ENCODE peak calls at places on chromosomes 11 and 22, in six cellular contexts. Z is OCI-LY7, J is mesendoderm, H is HCT116, M is mammary epithelial cell, K is IMR-90. L is an unnamed sample. For H3K36me3, the result is how much of the 10 kb centered on the place peaks cover.

GRCh38 chr11:5282652-5283051 is 12.9 kb upstream of the HBE1 start:
- DNase-seq in Z (no peak), J (no peak), H (no peak), M (no peak), K (no peak), L (no peak)

GRCh38 chr11:8239056-8239455 is 24.6 kb downstream of the LMO1 start:
- DNase-seq in Z (no peak), J (no peak), H (no peak), M (no peak), K (no peak), L (no peak)

GRCh38 chr11:40732107-40732506 is 727.3 kb downstream of the LRRC4C start:
- DNase-seq in Z (no peak), J (no peak), H (no peak), M (no peak), K (no peak), L (no peak)

GRCh38 chr11:75325713-75326438 is 25.6 kb downstream of the ARRB1 start:
- DNase-seq in Z (no peak), J (peak), H (peak), M (peak), K (peak), L (peak)

GRCh38 chr11:126403039-126403438 is 47.6 kb downstream of the ST3GAL4 start:
- DNase-seq in Z (no peak), J (peak), H (no peak), M (peak), K (no peak), L (no peak)

GRCh38 chr11:119990306-119991021 is 147.4 kb downstream of the TRIM29 start:
- DNase-seq in Z (no peak), J (no peak), H (no peak), M (no peak), K (no peak), L (peak)

GRCh38 chr11:46277313-46277622 is 194 bp upstream of the CREB3L1 start:
- DNase-seq in Z (no peak), J (no peak), H (no peak), M (no peak), K (peak), L (peak)

GRCh38 chr11:69899957-69900821 is 81.0 kb upstream of the FGF3 start:
- DNase-seq in Z (no peak), J (no peak), H (no peak), M (no peak), K (no peak), L (no peak)

GRCh38 chr11:12182650-12183511 is 72.5 kb downstream of the MICAL2 start:
- DNase-seq in Z (no peak), J (peak), H (peak), M (peak), K (peak), L (peak)

GRCh38 chr11:65380460-65381126 is 1.9 kb downstream of the SLC25A45 start:
- DNase-seq in Z (no peak), J (no peak), H (no peak), M (no peak), K (no peak), L (no peak)

GRCh38 chr11:35943761-35944502 is at the start of gene LDLRAD3:
- DNase-seq in Z (no peak), J (peak), H (peak), M (peak), K (peak), L (peak)

GRCh38 chr11:8813658-8814057 is 97.3 kb upstream of the AKIP1 start:
- DNase-seq in Z (peak), J (peak), H (peak), M (peak), K (peak), L (peak)

GRCh38 chr11:130874396-130874795 is 41.9 kb downstream of the SNX19 start:
- DNase-seq in Z (no peak), J (peak), H (no peak), M (peak), K (peak), L (peak)

GRCh38 chr11:30333405-30333804 is 10.5 kb downstream of the ARL14EP start:
- DNase-seq in Z (peak), J (peak), H (no peak), M (peak), K (no peak), L (peak)

GRCh38 chr11:71931245-71931602 is 2.4 kb downstream of the RNF121 start:
- DNase-seq in Z (no peak), J (no peak), H (no peak), M (no peak), K (peak), L (peak)

GRCh38 chr11:93034031-93034430 is 64.6 kb downstream of the MTNR1B start:
- DNase-seq in Z (no peak), J (no peak), H (no peak), M (no peak), K (peak), L (no peak)

GRCh38 chr11:65026810-65027209 is 429 bp upstream of the SNX15 start:
- DNase-seq in Z (no peak), J (no peak), H (no peak), M (no peak), K (peak), L (peak)

GRCh38 chr22:37400719-37401118 is 26.6 kb downstream of the ELFN2 start:
- DNase-seq in Z (no peak), J (no peak), H (no peak), M (no peak), K (no peak), L (no peak)

GRCh38 chr11:95805869-95806268 is 15.6 kb downstream of the CEP57 start:
- DNase-seq in Z (no peak), J (no peak), H (no peak), M (no peak), K (no peak), L (no peak)

GRCh38 chr22:19958083-19959042 is 16.7 kb upstream of the TXNRD2 start:
- DNase-seq in Z (no peak), J (peak), H (no peak), M (no peak), K (peak), L (peak)

GRCh38 chr22:19959043-19959586 is 17.5 kb upstream of the TXNRD2 start:
- DNase-seq in Z (no peak), J (peak), H (peak), M (no peak), K (peak), L (peak)

GRCh38 chr22:19961201-19961580 is 19.6 kb upstream of the TXNRD2 start:
- DNase-seq in Z (no peak), J (no peak), H (no peak), M (no peak), K (no peak), L (no peak)

GRCh38 chr22:19960491-19961200 is 19.0 kb upstream of the TXNRD2 start:
- DNase-seq in Z (no peak), J (no peak), H (no peak), M (no peak), K (no peak), L (no peak)

GRCh38 chr22:19959587-19960490 is 18.2 kb upstream of the TXNRD2 start:
- DNase-seq in Z (no peak), J (no peak), H (no peak), M (no peak), K (no peak), L (no peak)
- H3K4me2 ChIP-seq in Z (no peak), J (peak), H (peak), M (peak), K (peak), L (no peak)

DNA sequence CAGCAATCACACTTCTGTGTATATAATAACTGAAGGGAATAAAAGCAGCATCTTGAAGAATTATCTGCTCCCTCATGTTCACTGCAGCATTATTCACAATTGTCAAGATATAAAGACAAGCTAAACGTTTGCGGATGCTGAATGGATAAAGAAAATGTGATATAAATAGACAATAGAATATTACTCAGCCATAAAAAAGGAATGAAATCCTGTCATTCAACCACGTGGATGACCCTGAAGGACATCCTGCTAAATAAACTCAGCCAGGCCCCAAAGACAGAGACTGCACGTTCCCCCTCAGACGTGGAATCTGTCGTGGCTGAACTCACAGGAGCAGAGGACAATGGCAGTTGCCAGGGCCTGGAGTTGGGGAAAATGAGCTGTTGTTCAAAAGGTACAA is 9.6 kb downstream of the ZNF195 start:
- DNase-seq in Z (no peak), J (no peak), H (no peak), M (no peak), K (no peak), L (no peak)
- H3K36me3 ChIP-seq in Z (half or more), J (under half), H (half or more), M (half or more), K (under half), L (half or more)

GRCh38 chr11:83051760-83052671 is 19.7 kb downstream of the RAB30 start:
- DNase-seq in Z (no peak), J (no peak), H (no peak), M (peak), K (peak), L (peak)

GRCh38 chr11:83044958-83045712 is 26.6 kb downstream of the RAB30 start:
- DNase-seq in Z (peak), J (no peak), H (no peak), M (peak), K (peak), L (peak)

GRCh38 chr11:83042966-83043711 is 28.6 kb downstream of the RAB30 start:
- DNase-seq in Z (no peak), J (no peak), H (no peak), M (peak), K (no peak), L (peak)

GRCh38 chr11:83046626-83047172 is 25.0 kb downstream of the RAB30 start:
- DNase-seq in Z (no peak), J (no peak), H (no peak), M (no peak), K (peak), L (peak)

GRCh38 chr11:83047515-83048225 is 24.0 kb downstream of the RAB30 start:
- DNase-seq in Z (no peak), J (no peak), H (no peak), M (no peak), K (peak), L (no peak)
- H3K4me2 ChIP-seq in Z (peak), J (no peak), H (no peak), M (no peak), K (peak), L (peak)

GRCh38 chr11:11027271-11027670 is 169.4 kb upstream of the ZBED5 start:
- DNase-seq in Z (no peak), J (no peak), H (no peak), M (peak), K (peak), L (peak)
- H3K36me3 ChIP-seq in Z (under half), J (under half), H (under half), M (under half), K (under half), L (under half)

L was measured in GM23248.